ENCODE peak calls at places on chromosomes 6 and 20, in ten cellular contexts. J is HFFc6, K is psoas muscle, M is endothelial cell, N is GM12878, S is heart left ventricle, U is RWPE1, H is foreskin fibroblast, A is A549, O is nephron progenitor cell. I is an unnamed sample.

GRCh38 chr6:159929819-159930218 is 39.0 kb downstream of the MAS1 start:
- DNase-seq in J (no peak), K (no peak), M (no peak), N (peak), S (peak), U (no peak), H (no peak), A (no peak), O (no peak), I (no peak)

GRCh38 chr6:112216699-112217551 is 37.4 kb downstream of the LAMA4 start:
- DNase-seq in J (peak), K (no peak), M (no peak), N (no peak), S (no peak), U (peak), H (peak), A (no peak), O (no peak), I (no peak)

GRCh38 chr6:159494633-159495023 is 198.4 kb downstream of the SOD2 start:
- DNase-seq in J (no peak), K (no peak), M (no peak), N (no peak), S (peak), U (no peak), H (no peak), A (no peak), O (no peak), I (no peak)

GRCh38 chr6:7647504-7647903 is 57.5 kb downstream of the SNRNP48 start:
- DNase-seq in J (no peak), K (no peak), M (no peak), N (peak), S (no peak), U (no peak), H (no peak), A (no peak), O (no peak), I (no peak)

GRCh38 chr6:138765896-138766487 is 7.6 kb upstream of the CCDC28A start:
- DNase-seq in J (peak), K (no peak), M (no peak), N (no peak), S (no peak), U (peak), H (peak), A (peak), O (no peak), I (no peak)

GRCh38 chr6:19905584-19905983 is 68.4 kb downstream of the ID4 start:
- DNase-seq in J (no peak), K (no peak), M (no peak), N (no peak), S (no peak), U (peak), H (no peak), A (no peak), O (no peak), I (no peak)

GRCh38 chr6:168078199-168078942 is 641 bp downstream of the FRMD1 start:
- DNase-seq in J (no peak), K (no peak), M (no peak), N (no peak), S (no peak), U (no peak), H (no peak), A (no peak), O (no peak), I (no peak)

GRCh38 chr6:37624606-37625574 is 72.8 kb downstream of the MDGA1 start:
- DNase-seq in J (no peak), K (peak), M (no peak), N (no peak), S (peak), U (peak), H (peak), A (peak), O (no peak), I (no peak)

GRCh38 chr6:81995548-81996289 is 243.2 kb upstream of the TENT5A start:
- DNase-seq in J (peak), K (no peak), M (no peak), N (no peak), S (no peak), U (peak), H (peak), A (no peak), O (no peak), I (no peak)

GRCh38 chr6:48597951-48598350 is 487.0 kb upstream of the PTCHD4 start:
- DNase-seq in J (no peak), K (no peak), M (no peak), N (no peak), S (no peak), U (no peak), H (peak), A (no peak), O (no peak), I (no peak)

GRCh38 chr6:108669673-108670072 is 109.0 kb downstream of the FOXO3 start:
- DNase-seq in J (no peak), K (no peak), M (no peak), N (no peak), S (no peak), U (no peak), H (no peak), A (no peak), O (no peak), I (no peak)

GRCh38 chr6:128997880-128998279 is 114.9 kb downstream of the LAMA2 start:
- DNase-seq in J (no peak), K (no peak), M (no peak), N (no peak), S (no peak), U (no peak), H (no peak), A (no peak), O (no peak), I (no peak)

GRCh38 chr20:44264287-44264686 is 17.2 kb downstream of the GDAP1L1 start:
- DNase-seq in J (no peak), K (no peak), M (no peak), N (no peak), S (no peak), U (peak), H (no peak), A (no peak), O (peak), I (no peak)

GRCh38 chr6:89986650-89987074 is 92.4 kb downstream of the GJA10 start:
- DNase-seq in J (peak), K (no peak), M (no peak), N (no peak), S (no peak), U (no peak), H (peak), A (no peak), O (no peak), I (no peak)

GRCh38 chr6:13474360-13474759 is 13.0 kb downstream of the GFOD1 start:
- DNase-seq in J (no peak), K (no peak), M (no peak), N (no peak), S (no peak), U (peak), H (no peak), A (peak), O (no peak), I (no peak)

GRCh38 chr6:36595168-36595818 is 1.1 kb downstream of the SRSF3 start:
- DNase-seq in J (no peak), K (no peak), M (peak), N (no peak), S (no peak), U (no peak), H (peak), A (no peak), O (no peak), I (no peak)

GRCh38 chr6:52293067-52293466 is 8.5 kb upstream of the MCM3 start:
- DNase-seq in J (no peak), K (no peak), M (no peak), N (no peak), S (no peak), U (no peak), H (no peak), A (no peak), O (no peak), I (no peak)

GRCh38 chr6:133948472-133948871 is 4.6 kb upstream of the TBPL1 start:
- DNase-seq in J (no peak), K (no peak), M (no peak), N (no peak), S (no peak), U (no peak), H (no peak), A (no peak), O (no peak), I (no peak)

GRCh38 chr6:3278691-3279090 is 19.9 kb downstream of the PSMG4 start:
- DNase-seq in J (no peak), K (no peak), M (no peak), N (no peak), S (no peak), U (no peak), H (no peak), A (no peak), O (no peak), I (no peak)

GRCh38 chr6:106525111-106525884 is 104.0 kb downstream of the RTN4IP1 start:
- DNase-seq in J (no peak), K (no peak), M (no peak), N (no peak), S (no peak), U (no peak), H (no peak), A (no peak), O (no peak), I (no peak)

GRCh38 chr6:133159269-133159795 is 81.8 kb upstream of the EYA4 start:
- DNase-seq in J (no peak), K (no peak), M (no peak), N (no peak), S (no peak), U (no peak), H (peak), A (no peak), O (no peak), I (no peak)

GRCh38 chr20:58096880-58097813 is 131.3 kb downstream of the ANKRD60 start:
- DNase-seq in J (no peak), K (no peak), M (no peak), N (no peak), S (no peak), U (no peak), H (no peak), A (no peak), O (no peak), I (no peak)

GRCh38 chr20:34268851-34269668 is 27.8 kb downstream of the ASIP start:
- DNase-seq in J (no peak), K (no peak), M (peak), N (no peak), S (peak), U (no peak), H (peak), A (no peak), O (peak), I (peak)

GRCh38 chr6:30192076-30192475 is 21.1 kb downstream of the TRIM26 start:
- DNase-seq in J (no peak), K (no peak), M (no peak), N (no peak), S (no peak), U (no peak), H (peak), A (no peak), O (no peak), I (no peak)

GRCh38 chr6:30185846-30186484 is 22.6 kb downstream of the TRIM15 start:
- DNase-seq in J (no peak), K (no peak), M (no peak), N (no peak), S (no peak), U (no peak), H (no peak), A (no peak), O (no peak), I (no peak)

GRCh38 chr6:30184417-30185031 is 21.2 kb downstream of the TRIM15 start:
- DNase-seq in J (no peak), K (no peak), M (no peak), N (no peak), S (no peak), U (no peak), H (no peak), A (no peak), O (no peak), I (no peak)

GRCh38 chr6:30188541-30188940 is 24.7 kb downstream of the TRIM26 start:
- DNase-seq in J (no peak), K (no peak), M (no peak), N (no peak), S (no peak), U (no peak), H (no peak), A (no peak), O (no peak), I (no peak)
- TF ChIP-seq CTCF in J (no peak), K (no peak), M (no peak), N (no peak), S (no peak), U (no peak), H (no peak), A (no peak), O (no peak), I (no peak)

GRCh38 chr6:165895421-165896165 is 232.6 kb upstream of the PDE10A start:
- DNase-seq in J (no peak), K (no peak), M (no peak), N (no peak), S (no peak), U (no peak), H (no peak), A (no peak), O (no peak), I (no peak)
- TF ChIP-seq CTCF in J (no peak), K (no peak), M (no peak), N (no peak), S (no peak), U (no peak), H (no peak), A (no peak), O (no peak), I (no peak)

GRCh38 chr6:14957355-14958059 is 288.4 kb upstream of the JARID2 start:
- DNase-seq in J (no peak), K (no peak), M (no peak), N (peak), S (no peak), U (no peak), H (no peak), A (no peak), O (no peak), I (no peak)
- TF ChIP-seq CTCF in J (no peak), K (no peak), M (no peak), N (no peak), S (no peak), U (no peak), H (no peak), A (no peak), O (no peak), I (no peak)

DNA sequence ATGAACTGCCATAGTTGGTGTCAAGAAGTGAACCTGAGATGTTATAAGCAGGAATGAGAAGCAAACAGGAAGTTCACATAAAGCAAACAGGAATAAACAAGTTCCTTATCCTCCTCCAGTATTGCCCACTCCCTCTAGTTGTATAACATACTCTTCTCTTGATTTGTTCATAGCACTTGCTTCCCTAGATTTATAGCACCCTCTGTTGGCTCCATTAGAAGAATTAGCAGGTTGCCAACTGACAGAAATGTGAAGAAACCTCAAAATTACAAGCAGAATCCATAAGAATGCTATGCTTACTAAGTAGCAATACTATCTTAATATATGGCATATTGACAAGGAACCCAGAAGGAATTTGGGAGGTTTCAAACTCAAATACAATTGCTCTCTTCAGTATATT is 195.4 kb downstream of the TBX18 start:
- DNase-seq in J (peak), K (no peak), M (no peak), N (no peak), S (no peak), U (no peak), H (peak), A (no peak), O (no peak), I (no peak)
- TF ChIP-seq CTCF in J (peak), K (no peak), M (no peak), N (peak), S (no peak), U (no peak), H (peak), A (peak), O (no peak), I (no peak)

GRCh38 chr6:157461000-157461915 is 80.3 kb downstream of the ZDHHC14 start:
- DNase-seq in J (peak), K (no peak), M (peak), N (peak), S (no peak), U (no peak), H (no peak), A (no peak), O (no peak), I (no peak)
- TF ChIP-seq CTCF in J (no peak), K (no peak), M (no peak), N (peak), S (no peak), U (no peak), H (no peak), A (no peak), O (no peak), I (no peak)

GRCh38 chr6:33965766-33966165 is 162.0 kb upstream of the MLN start:
- DNase-seq in J (no peak), K (no peak), M (no peak), N (no peak), S (no peak), U (no peak), H (no peak), A (no peak), O (no peak), I (no peak)

GRCh38 chr6:33966536-33966935 is 162.7 kb upstream of the MLN start:
- DNase-seq in J (no peak), K (no peak), M (no peak), N (no peak), S (no peak), U (no peak), H (no peak), A (no peak), O (no peak), I (no peak)

GRCh38 chr6:33971580-33971979 is 167.8 kb upstream of the MLN start:
- DNase-seq in J (no peak), K (no peak), M (no peak), N (no peak), S (no peak), U (no peak), H (no peak), A (no peak), O (no peak), I (no peak)

GRCh38 chr6:33967266-33967767 is 163.5 kb upstream of the MLN start:
- DNase-seq in J (no peak), K (no peak), M (no peak), N (no peak), S (no peak), U (no peak), H (no peak), A (no peak), O (no peak), I (no peak)

GRCh38 chr6:33967966-33968724 is 164.3 kb upstream of the MLN start:
- DNase-seq in J (peak), K (no peak), M (no peak), N (no peak), S (no peak), U (no peak), H (peak), A (peak), O (no peak), I (no peak)
- TF ChIP-seq CTCF in J (peak), K (no peak), M (peak), N (peak), S (no peak), U (no peak), H (peak), A (peak), O (peak), I (no peak)

GRCh38 chr20:49990310-49990720 is 7.5 kb downstream of the SNAI1 start:
- DNase-seq in J (no peak), K (no peak), M (no peak), N (no peak), S (no peak), U (no peak), H (peak), A (no peak), O (no peak), I (no peak)

GRCh38 chr20:49995586-49995985 is 12.8 kb downstream of the SNAI1 start:
- DNase-seq in J (no peak), K (no peak), M (no peak), N (no peak), S (no peak), U (no peak), H (no peak), A (no peak), O (no peak), I (no peak)

GRCh38 chr20:49989234-49990065 is 6.7 kb downstream of the SNAI1 start:
- DNase-seq in J (peak), K (peak), M (peak), N (no peak), S (peak), U (no peak), H (peak), A (no peak), O (peak), I (peak)

GRCh38 chr20:49987868-49988690 is 5.3 kb downstream of the SNAI1 start:
- DNase-seq in J (no peak), K (no peak), M (no peak), N (no peak), S (no peak), U (no peak), H (peak), A (no peak), O (no peak), I (peak)

DNA sequence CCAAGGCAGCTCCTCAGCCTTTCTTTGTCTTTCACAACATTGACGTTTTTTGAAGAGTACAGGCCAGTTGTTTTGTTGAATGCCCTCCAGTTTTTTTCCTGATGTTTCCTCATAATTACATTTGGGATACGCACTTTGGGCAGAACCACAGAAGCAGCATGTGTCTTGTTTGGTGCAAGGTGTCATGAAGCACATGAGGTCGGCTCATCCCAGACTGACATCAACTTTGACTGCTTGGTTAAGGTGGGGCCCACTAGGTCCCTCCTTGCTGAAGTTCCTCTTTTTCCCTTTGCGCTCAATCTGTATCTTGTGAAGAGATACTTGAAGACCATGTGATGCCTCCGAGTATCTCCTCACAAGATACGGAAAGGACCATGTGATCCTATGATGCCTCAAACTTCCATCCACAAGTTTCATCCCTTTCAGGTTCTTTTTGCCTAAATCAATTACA is 10.5 kb downstream of the SNAI1 start:
- DNase-seq in J (no peak), K (no peak), M (no peak), N (no peak), S (no peak), U (no peak), H (peak), A (no peak), O (no peak), I (no peak)
- TF ChIP-seq CTCF in J (no peak), K (no peak), M (no peak), N (no peak), S (no peak), U (no peak), H (no peak), A (no peak), O (no peak), I (no peak)

GRCh38 chr6:26031595-26032386 is 55.4 kb upstream of the HFE start:
- DNase-seq in J (peak), K (peak), M (peak), N (peak), S (peak), U (peak), H (peak), A (peak), O (peak), I (peak)
- TF ChIP-seq CTCF in J (peak), K (no peak), M (no peak), N (peak), S (peak), U (no peak), H (peak), A (no peak), O (no peak), I (no peak)

I was measured in glutamatergic neuron.